ENCODE peak calls at places on chromosomes 11 and 22, in four cellular contexts. K is EH; D is naive thymus-derived CD8-positive, alpha-beta T cell; E is stimulated activated CD4-positive, alpha-beta T cell treated with anti-CD3 and anti-CD28 coated beads, Interleukin-1b, Interleukin-23, amount 100 ng/mL, for 24 hours. M is an unnamed sample.

GRCh38 chr11:104390696-104391095 is 226.7 kb upstream of the PDGFD start:
- DNase-seq in E (no peak), K (peak; percentile 41), D (no peak), M (no peak)

GRCh38 chr22:48579915-48580279 is 1247.8 kb downstream of the BRD1 start:
- DNase-seq in D (no peak), E (no peak), K (no peak), M (no peak)

GRCh38 chr11:3133456-3134217 is 31.5 kb downstream of the OSBPL5 start:
- DNase-seq in D (no peak), E (no peak), K (no peak), M (no peak)

GRCh38 chr22:21887841-21888240 is 20.4 kb upstream of the MAPK1 start:
- DNase-seq in D (no peak), K (no peak), E (no peak), M (no peak)

GRCh38 chr11:32531528-32531927 is 52.1 kb upstream of the EIF3M start:
- DNase-seq in E (no peak), D (no peak), K (no peak), M (no peak)

GRCh38 chr22:50434849-50435700 is 39.8 kb downstream of the SBF1 start:
- DNase-seq in E (no peak), D (no peak), K (no peak), M (no peak)

GRCh38 chr11:62461740-62462522 is 43.1 kb downstream of the SCGB1A1 start:
- DNase-seq in E (no peak), K (peak; percentile 94), D (no peak), M (no peak)

GRCh38 chr11:108527382-108527781 is 29.2 kb upstream of the POGLUT3 start:
- DNase-seq in E (no peak), D (no peak), K (no peak), M (no peak)

GRCh38 chr11:67400942-67401494 is 640 bp downstream of the PPP1CA start:
- DNase-seq in K (no peak), D (no peak), E (no peak), M (no peak)

GRCh38 chr22:27381960-27382742 is 419.4 kb downstream of the MN1 start:
- DNase-seq in E (no peak), D (no peak), K (no peak), M (no peak)

GRCh38 chr22:19734163-19734562 is 10.8 kb downstream of the GP1BB start:
- DNase-seq in E (no peak), D (no peak), K (no peak), M (no peak)

GRCh38 chr11:12052676-12053605 is 44.5 kb upstream of the DKK3 start:
- DNase-seq in D (no peak), E (no peak), K (no peak), M (no peak)

GRCh38 chr22:48721394-48721666 is 1106.3 kb downstream of the BRD1 start:
- DNase-seq in K (no peak), D (no peak), E (no peak), M (no peak)

GRCh38 chr11:128796275-128796674 is 70.8 kb downstream of the KCNJ1 start:
- DNase-seq in E (no peak), D (no peak), K (peak; percentile 86), M (no peak)

M was measured in hepatocyte.